ENCODE peak calls at places on chromosomes 6 and 20, in seven cellular contexts. J is HCT116, A is prostate gland, Z is spleen, L is lower leg skin, C is Peyer's patch, T is ovary. B is an unnamed sample.

GRCh38 chr6:166244353-166245045 is 63.7 kb downstream of the PRR18 start:
- DNase-seq in Z (no peak), L (no peak), J (no peak), C (no peak), A (no peak), T (no peak), B (no peak)

GRCh38 chr6:42618686-42619085 is 54.9 kb downstream of the UBR2 start:
- DNase-seq in J (no peak), Z (no peak), C (no peak), A (no peak), L (no peak), T (no peak), B (no peak)

GRCh38 chr6:32255212-32256153 is 31.6 kb upstream of the NOTCH4 start:
- DNase-seq in J (peak; percentile 84), C (peak; percentile 53), T (peak; percentile 84), A (peak; percentile 67), Z (peak; percentile 85), L (peak; percentile 61), B (no peak)

GRCh38 chr6:42026540-42026939 is 23.8 kb upstream of the TAF8 start:
- DNase-seq in A (no peak), Z (peak; percentile 69), J (no peak), C (no peak), T (no peak), L (no peak), B (no peak)

GRCh38 chr20:10347066-10347465 is 87.0 kb downstream of the MKKS start:
- DNase-seq in C (no peak), Z (no peak), A (no peak), J (no peak), T (no peak), L (no peak), B (no peak)

GRCh38 chr6:106789436-106790145 is 160.2 kb downstream of the QRSL1 start:
- DNase-seq in T (no peak), A (no peak), C (no peak), J (no peak), L (no peak), Z (no peak), B (no peak)

GRCh38 chr20:62925420-62926228 is 681 bp downstream of the DIDO1 start:
- DNase-seq in T (no peak), Z (peak; percentile 90), J (no peak), A (no peak), L (no peak), C (peak; percentile 57), B (peak; percentile 41)

GRCh38 chr6:37634238-37634826 is 63.4 kb downstream of the MDGA1 start:
- DNase-seq in J (no peak), A (no peak), C (no peak), L (no peak), Z (no peak), T (no peak), B (no peak)

GRCh38 chr6:30647039-30647801 is at the start of gene C6orf136:
- DNase-seq in T (peak; percentile 61), Z (peak; percentile 98), J (peak; percentile 87), A (peak; percentile 90), C (peak; percentile 90), L (no peak), B (peak; percentile 82)
- TF ChIP-seq POLR2A in T (no peak), Z (no peak), J (peak; percentile 41), A (no peak), C (peak; percentile 37), L (no peak), B (peak; percentile 57)

DNA sequence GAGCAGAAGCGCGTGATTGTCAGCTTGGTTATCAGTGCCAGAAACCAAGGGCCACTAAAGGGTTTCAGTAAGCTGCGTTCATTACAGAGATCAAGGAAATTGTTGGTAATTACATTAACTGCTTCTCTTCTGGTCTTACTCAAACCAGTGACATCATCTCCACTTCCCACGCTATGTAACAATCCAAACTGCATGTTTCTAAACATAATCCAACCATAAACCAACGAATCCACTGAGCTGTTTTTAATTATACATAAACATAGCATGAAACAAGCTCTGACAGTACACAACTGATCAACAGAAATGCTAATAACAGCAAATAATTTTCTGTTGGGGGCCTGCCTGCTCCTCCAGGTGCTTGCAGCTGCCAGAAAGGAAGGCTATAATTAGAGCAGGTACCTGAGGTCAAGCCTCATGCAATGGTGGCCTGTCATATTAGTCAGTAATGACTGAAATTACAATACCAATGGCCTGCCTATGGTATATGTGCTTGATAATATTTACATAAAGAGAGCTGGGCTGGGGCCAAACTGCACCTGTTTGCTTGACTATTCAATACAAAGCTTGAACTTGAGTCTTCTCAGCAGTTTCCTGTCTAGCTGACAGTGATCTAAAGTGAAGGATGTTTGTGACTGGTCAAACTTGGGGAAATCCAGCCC is 40.1 kb downstream of the ILRUN start:
- DNase-seq in Z (no peak), J (no peak), T (no peak), C (peak; percentile 72), L (no peak), A (peak; percentile 26), B (no peak)
- H3K4me3 ChIP-seq in Z (peak overlapping the region; percentile 36), J (peak overlapping the region; percentile 58), T (peak overlapping the region; percentile 26), C (peak overlapping the region; percentile 38), L (no peak overlapping the region), A (peak overlapping the region; percentile 6), B (peak overlapping the region; percentile 14)

GRCh38 chr6:21586760-21587181 is 6.8 kb upstream of the SOX4 start:
- DNase-seq in Z (no peak), J (no peak), C (no peak), L (no peak), A (peak; percentile 38), T (no peak), B (no peak)

GRCh38 chr6:21587925-21588811 is 5.4 kb upstream of the SOX4 start:
- DNase-seq in Z (peak; percentile 88), A (peak; percentile 61), J (peak; percentile 44), L (peak; percentile 49), C (no peak), T (peak; percentile 75), B (peak; percentile 69)

GRCh38 chr6:21588812-21589811 is 4.4 kb upstream of the SOX4 start:
- DNase-seq in A (peak; percentile 85), C (peak; percentile 76), Z (peak; percentile 97), T (peak; percentile 91), J (peak; percentile 64), L (peak; percentile 82), B (peak; percentile 93)

GRCh38 chr6:21586300-21586699 is 7.3 kb upstream of the SOX4 start:
- DNase-seq in L (no peak), T (no peak), A (no peak), Z (no peak), J (no peak), C (no peak), B (no peak)

DNA sequence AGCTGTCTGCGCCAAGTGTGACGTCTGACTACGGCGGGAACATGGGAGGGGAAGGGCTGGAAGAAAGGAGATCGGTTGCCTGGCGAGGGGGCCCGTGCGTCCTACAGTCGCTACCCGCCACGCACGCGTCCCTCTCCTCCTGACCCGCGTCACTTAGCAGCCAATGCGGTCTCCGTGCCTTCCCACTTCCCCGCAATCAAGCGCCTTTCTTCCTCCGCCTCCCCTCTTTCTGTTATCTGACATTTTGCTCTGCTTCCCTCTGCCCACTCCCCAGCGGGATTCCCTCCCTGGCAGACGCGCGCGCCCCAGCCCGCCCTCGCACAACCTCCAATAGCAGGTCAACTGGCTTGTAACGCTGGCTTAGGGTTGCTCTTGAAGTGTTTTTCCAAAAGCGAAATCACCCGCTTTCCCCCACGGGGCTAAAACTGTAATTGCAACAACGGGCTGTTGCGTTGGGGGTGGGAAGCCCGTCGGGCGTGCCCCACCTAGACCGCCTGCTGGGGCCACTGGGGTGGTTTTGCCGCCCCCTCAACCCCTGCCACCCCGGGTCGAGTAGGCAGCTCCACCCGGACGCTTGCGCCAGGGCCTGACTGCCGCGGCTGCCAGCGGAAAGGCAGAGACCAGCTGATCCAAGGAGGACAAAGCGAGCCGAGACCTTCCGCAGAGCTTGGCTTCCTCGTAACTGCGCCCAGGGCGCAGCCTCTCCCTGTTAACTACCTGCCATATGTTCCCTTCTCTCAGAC is 6.2 kb upstream of the SOX4 start:
- DNase-seq in Z (peak; percentile 85), T (peak; percentile 79), J (peak; percentile 46), L (peak; percentile 56), A (peak; percentile 56), C (no peak), B (no peak)
- TF ChIP-seq CTCF in Z (no peak), T (no peak), J (peak; percentile 17), L (no peak), A (no peak), C (peak; percentile 10), B (no peak)

GRCh38 chr6:71420693-71421328 is 132.2 kb downstream of the OGFRL1 start:
- DNase-seq in L (peak; percentile 94), Z (peak; percentile 90), A (peak; percentile 97), C (peak; percentile 66), T (peak; percentile 94), J (no peak), B (peak; percentile 97)

GRCh38 chr6:71421611-71422010 is 133.0 kb downstream of the OGFRL1 start:
- DNase-seq in T (no peak), Z (no peak), C (no peak), L (no peak), A (no peak), J (no peak), B (no peak)

GRCh38 chr6:71419217-71419953 is 130.8 kb downstream of the OGFRL1 start:
- DNase-seq in A (no peak), J (no peak), C (no peak), T (no peak), L (no peak), Z (peak; percentile 70), B (peak; percentile 52)

GRCh38 chr6:71414486-71414885 is 125.9 kb downstream of the OGFRL1 start:
- DNase-seq in C (no peak), Z (no peak), J (no peak), T (no peak), A (no peak), L (no peak), B (no peak)

DNA sequence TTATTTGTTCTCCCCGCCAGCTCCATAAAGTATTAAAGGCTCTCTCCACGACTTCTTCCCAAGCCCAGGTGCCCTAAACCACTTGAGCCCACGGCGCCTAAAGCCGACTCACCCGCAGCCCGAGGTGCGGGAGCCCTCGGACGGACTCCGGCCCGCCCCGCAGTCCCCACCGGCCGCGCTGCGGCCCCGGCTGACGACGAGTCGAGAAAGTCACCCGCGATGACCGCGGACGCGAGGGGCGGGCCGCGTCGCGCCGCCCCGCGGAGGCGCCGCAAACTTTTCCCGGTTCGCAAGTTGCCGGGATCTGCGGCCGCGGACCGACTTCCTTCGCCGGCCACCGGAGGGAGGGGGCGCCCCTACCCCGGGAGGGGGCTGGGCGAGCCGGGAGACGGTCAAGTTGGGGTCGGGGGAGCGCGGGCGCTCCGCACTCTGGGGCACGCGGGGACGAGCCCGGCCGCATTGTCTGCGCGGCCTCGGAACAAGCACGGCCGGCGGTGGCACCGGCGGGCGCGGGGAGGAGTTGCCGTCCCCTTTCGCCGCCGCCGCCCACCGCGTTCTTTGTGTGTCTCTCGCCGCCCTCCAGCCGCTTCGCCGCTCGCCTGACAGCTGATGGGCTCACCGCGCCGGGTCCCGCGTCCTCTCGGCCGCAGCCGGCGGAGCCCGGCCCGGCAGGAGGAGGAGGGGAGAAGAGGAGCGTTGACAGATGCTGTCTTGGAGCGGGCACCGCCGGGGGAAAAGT is 131.5 kb downstream of the OGFRL1 start:
- DNase-seq in J (no peak), L (peak; percentile 21), C (no peak), Z (peak; percentile 79), T (peak; percentile 37), A (peak; percentile 23), B (peak; percentile 69)
- TF ChIP-seq POLR2A in J (no peak), L (no peak), C (no peak), Z (no peak), T (no peak), A (no peak), B (no peak)

GRCh38 chr20:57838670-57839142 is 128.9 kb upstream of the PMEPA1 start:
- DNase-seq in A (no peak), T (no peak), C (no peak), J (no peak), L (no peak), Z (no peak), B (no peak)
- H3K4me3 ChIP-seq in A (no peak overlapping the region), T (no peak overlapping the region), C (no peak overlapping the region), J (no peak overlapping the region), L (no peak overlapping the region), Z (no peak overlapping the region), B (no peak overlapping the region)

GRCh38 chr20:40265872-40266533 is 423.0 kb downstream of the MAFB start:
- DNase-seq in L (no peak), J (no peak), A (peak; percentile 38), Z (no peak), C (no peak), T (no peak), B (no peak)
- TF ChIP-seq CTCF in L (no peak), J (peak; percentile 39), A (no peak), Z (peak; percentile 28), C (peak; percentile 43), T (no peak), B (peak; percentile 44)